ENCODE peak calls at places on chromosomes 7 and 10, in six cellular contexts. One of them, this sample, is unnamed.

GRCh38 chr7:145860809-145861208 is 255.8 kb upstream of the CNTNAP2 start:
- DNase-seq in GM12865: no peak
- DNase-seq in endothelial cell: no peak
- DNase-seq in CD4-positive, alpha-beta T cell: no peak
- DNase-seq in dorsolateral prefrontal cortex: no peak
- DNase-seq in progenitor cell of endocrine pancreas: no peak
- DNase-seq in this sample: no peak

GRCh38 chr7:131170440-131171105 is 157.1 kb upstream of the MKLN1 start:
- DNase-seq in GM12865: no peak
- DNase-seq in endothelial cell: no peak
- DNase-seq in CD4-positive, alpha-beta T cell: no peak
- DNase-seq in dorsolateral prefrontal cortex: no peak
- DNase-seq in progenitor cell of endocrine pancreas: no peak
- DNase-seq in this sample: no peak

GRCh38 chr7:84506151-84506550 is 311.6 kb upstream of the SEMA3A start:
- DNase-seq in GM12865: no peak
- DNase-seq in endothelial cell: no peak
- DNase-seq in CD4-positive, alpha-beta T cell: no peak
- DNase-seq in dorsolateral prefrontal cortex: no peak
- DNase-seq in progenitor cell of endocrine pancreas: no peak
- DNase-seq in this sample: no peak

GRCh38 chr10:89271532-89271931 is 20.0 kb upstream of the LIPA start:
- DNase-seq in GM12865: no peak
- DNase-seq in endothelial cell: no peak
- DNase-seq in CD4-positive, alpha-beta T cell: no peak
- DNase-seq in dorsolateral prefrontal cortex: no peak
- DNase-seq in progenitor cell of endocrine pancreas: no peak
- DNase-seq in this sample: no peak

GRCh38 chr10:53754851-53755250 is 982.3 kb upstream of the MBL2 start:
- DNase-seq in GM12865: no peak
- DNase-seq in endothelial cell: peak; percentile 4
- DNase-seq in CD4-positive, alpha-beta T cell: no peak
- DNase-seq in dorsolateral prefrontal cortex: no peak
- DNase-seq in progenitor cell of endocrine pancreas: no peak
- DNase-seq in this sample: no peak

GRCh38 chr7:29375641-29376562 is 181.3 kb downstream of the CHN2 start:
- DNase-seq in GM12865: no peak
- DNase-seq in endothelial cell: no peak
- DNase-seq in CD4-positive, alpha-beta T cell: no peak
- DNase-seq in dorsolateral prefrontal cortex: no peak
- DNase-seq in progenitor cell of endocrine pancreas: no peak
- DNase-seq in this sample: no peak

GRCh38 chr7:150716368-150716767 is at the start of gene GIMAP1:
- DNase-seq in GM12865: peak; percentile 85
- DNase-seq in endothelial cell: no peak
- DNase-seq in CD4-positive, alpha-beta T cell: peak; percentile 35
- DNase-seq in dorsolateral prefrontal cortex: no peak
- DNase-seq in progenitor cell of endocrine pancreas: no peak
- DNase-seq in this sample: peak; percentile 69

GRCh38 chr10:97168645-97169044 is 17.1 kb downstream of the SLIT1 start:
- DNase-seq in GM12865: no peak
- DNase-seq in endothelial cell: no peak
- DNase-seq in CD4-positive, alpha-beta T cell: no peak
- DNase-seq in dorsolateral prefrontal cortex: no peak
- DNase-seq in progenitor cell of endocrine pancreas: no peak
- DNase-seq in this sample: no peak

GRCh38 chr7:44733708-44734481 is 14.8 kb upstream of the ZMIZ2 start:
- DNase-seq in GM12865: no peak
- DNase-seq in endothelial cell: no peak
- DNase-seq in CD4-positive, alpha-beta T cell: no peak
- DNase-seq in dorsolateral prefrontal cortex: no peak
- DNase-seq in progenitor cell of endocrine pancreas: no peak
- DNase-seq in this sample: no peak

GRCh38 chr10:64103750-64104149 is 582.5 kb downstream of the REEP3 start:
- DNase-seq in GM12865: no peak
- DNase-seq in endothelial cell: no peak
- DNase-seq in CD4-positive, alpha-beta T cell: no peak
- DNase-seq in dorsolateral prefrontal cortex: no peak
- DNase-seq in progenitor cell of endocrine pancreas: no peak
- DNase-seq in this sample: no peak

GRCh38 chr10:844552-844951 is 87.0 kb downstream of the LARP4B start:
- DNase-seq in GM12865: no peak
- DNase-seq in endothelial cell: no peak
- DNase-seq in CD4-positive, alpha-beta T cell: no peak
- DNase-seq in dorsolateral prefrontal cortex: no peak
- DNase-seq in progenitor cell of endocrine pancreas: no peak
- DNase-seq in this sample: no peak

DNA sequence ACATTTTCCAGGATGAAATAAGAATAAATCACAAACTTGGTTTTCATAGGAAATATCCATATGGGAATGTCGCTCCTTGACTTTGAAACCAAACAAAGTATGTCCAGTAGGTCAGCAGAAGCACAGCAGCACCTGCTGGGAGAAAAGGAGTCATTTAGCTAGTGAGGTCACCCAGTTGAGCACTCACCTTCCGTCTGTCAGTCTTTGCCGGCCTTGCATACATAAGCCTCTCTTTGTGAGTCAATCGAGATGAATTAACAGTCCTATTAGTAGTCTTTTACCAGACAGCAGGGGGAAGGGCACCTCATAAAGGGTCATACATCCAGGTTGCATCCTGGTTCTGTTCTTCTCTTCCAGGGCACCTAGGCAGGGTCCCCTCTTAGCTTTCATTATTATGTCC is 232.5 kb upstream of the FZD1 start:
- DNase-seq in GM12865: no peak
- DNase-seq in endothelial cell: no peak
- DNase-seq in CD4-positive, alpha-beta T cell: no peak
- DNase-seq in dorsolateral prefrontal cortex: no peak
- DNase-seq in progenitor cell of endocrine pancreas: no peak
- DNase-seq in this sample: no peak
- TF ChIP-seq CTCF in GM12865: no peak
- TF ChIP-seq CTCF in endothelial cell: no peak
- TF ChIP-seq CTCF in CD4-positive, alpha-beta T cell: no peak
- TF ChIP-seq CTCF in dorsolateral prefrontal cortex: no peak
- TF ChIP-seq CTCF in progenitor cell of endocrine pancreas: no peak
- TF ChIP-seq CTCF in this sample: no peak

GRCh38 chr10:69379800-69380199 is 36.9 kb downstream of the TACR2 start:
- DNase-seq in GM12865: no peak
- DNase-seq in endothelial cell: no peak
- DNase-seq in CD4-positive, alpha-beta T cell: no peak
- DNase-seq in dorsolateral prefrontal cortex: no peak
- DNase-seq in progenitor cell of endocrine pancreas: no peak
- DNase-seq in this sample: no peak

GRCh38 chr10:69384320-69384719 is 32.4 kb downstream of the TACR2 start:
- DNase-seq in GM12865: no peak
- DNase-seq in endothelial cell: no peak
- DNase-seq in CD4-positive, alpha-beta T cell: no peak
- DNase-seq in dorsolateral prefrontal cortex: no peak
- DNase-seq in progenitor cell of endocrine pancreas: no peak
- DNase-seq in this sample: no peak

GRCh38 chr10:69385454-69386350 is 31.0 kb downstream of the TACR2 start:
- DNase-seq in GM12865: no peak
- DNase-seq in endothelial cell: no peak
- DNase-seq in CD4-positive, alpha-beta T cell: no peak
- DNase-seq in dorsolateral prefrontal cortex: no peak
- DNase-seq in progenitor cell of endocrine pancreas: no peak
- DNase-seq in this sample: no peak

GRCh38 chr10:69382382-69383117 is 34.2 kb downstream of the TACR2 start:
- DNase-seq in GM12865: no peak
- DNase-seq in endothelial cell: no peak
- DNase-seq in CD4-positive, alpha-beta T cell: no peak
- DNase-seq in dorsolateral prefrontal cortex: no peak
- DNase-seq in progenitor cell of endocrine pancreas: no peak
- DNase-seq in this sample: no peak

GRCh38 chr10:69383485-69384089 is 33.1 kb downstream of the TACR2 start:
- DNase-seq in GM12865: no peak
- DNase-seq in endothelial cell: no peak
- DNase-seq in CD4-positive, alpha-beta T cell: no peak
- DNase-seq in dorsolateral prefrontal cortex: no peak
- DNase-seq in progenitor cell of endocrine pancreas: no peak
- DNase-seq in this sample: no peak
- TF ChIP-seq CTCF in GM12865: no peak
- TF ChIP-seq CTCF in endothelial cell: no peak
- TF ChIP-seq CTCF in CD4-positive, alpha-beta T cell: no peak
- TF ChIP-seq CTCF in dorsolateral prefrontal cortex: peak; percentile 23
- TF ChIP-seq CTCF in progenitor cell of endocrine pancreas: no peak
- TF ChIP-seq CTCF in this sample: no peak

GRCh38 chr7:155815332-155816191 is 3.3 kb upstream of the SHH start:
- DNase-seq in GM12865: peak; percentile 68
- DNase-seq in endothelial cell: peak; percentile 85
- DNase-seq in CD4-positive, alpha-beta T cell: peak; percentile 29
- DNase-seq in dorsolateral prefrontal cortex: peak; percentile 55
- DNase-seq in progenitor cell of endocrine pancreas: peak; percentile 73
- DNase-seq in this sample: peak; percentile 82
- TF ChIP-seq CTCF in GM12865: peak; percentile 89
- TF ChIP-seq CTCF in endothelial cell: peak; percentile 50
- TF ChIP-seq CTCF in CD4-positive, alpha-beta T cell: peak; percentile 53
- TF ChIP-seq CTCF in dorsolateral prefrontal cortex: peak; percentile 55
- TF ChIP-seq CTCF in progenitor cell of endocrine pancreas: peak; percentile 80
- TF ChIP-seq CTCF in this sample: peak; percentile 72

GRCh38 chr10:13099144-13099665 is 758 bp upstream of the OPTN start:
- DNase-seq in GM12865: peak; percentile 75
- DNase-seq in endothelial cell: peak; percentile 46
- DNase-seq in CD4-positive, alpha-beta T cell: peak; percentile 25
- DNase-seq in dorsolateral prefrontal cortex: peak; percentile 58
- DNase-seq in progenitor cell of endocrine pancreas: no peak
- DNase-seq in this sample: peak; percentile 60

GRCh38 chr10:13100349-13101294 is 659 bp downstream of the OPTN start:
- DNase-seq in GM12865: peak; percentile 36
- DNase-seq in endothelial cell: peak; percentile 19
- DNase-seq in CD4-positive, alpha-beta T cell: no peak
- DNase-seq in dorsolateral prefrontal cortex: no peak
- DNase-seq in progenitor cell of endocrine pancreas: no peak
- DNase-seq in this sample: peak; percentile 31

GRCh38 chr10:13102002-13102794 is 2.2 kb downstream of the OPTN start:
- DNase-seq in GM12865: peak; percentile 60
- DNase-seq in endothelial cell: no peak
- DNase-seq in CD4-positive, alpha-beta T cell: no peak
- DNase-seq in dorsolateral prefrontal cortex: no peak
- DNase-seq in progenitor cell of endocrine pancreas: no peak
- DNase-seq in this sample: no peak

GRCh38 chr10:13103554-13103953 is 3.6 kb downstream of the OPTN start:
- DNase-seq in GM12865: no peak
- DNase-seq in endothelial cell: no peak
- DNase-seq in CD4-positive, alpha-beta T cell: no peak
- DNase-seq in dorsolateral prefrontal cortex: no peak
- DNase-seq in progenitor cell of endocrine pancreas: no peak
- DNase-seq in this sample: no peak

GRCh38 chr10:13099666-13100348 is at the start of gene OPTN:
- DNase-seq in GM12865: peak; percentile 86
- DNase-seq in endothelial cell: peak; percentile 82
- DNase-seq in CD4-positive, alpha-beta T cell: peak; percentile 76
- DNase-seq in dorsolateral prefrontal cortex: peak; percentile 73
- DNase-seq in progenitor cell of endocrine pancreas: peak; percentile 49
- DNase-seq in this sample: peak; percentile 79
- TF ChIP-seq CTCF in GM12865: peak; percentile 78
- TF ChIP-seq CTCF in endothelial cell: peak; percentile 51
- TF ChIP-seq CTCF in CD4-positive, alpha-beta T cell: peak; percentile 42
- TF ChIP-seq CTCF in dorsolateral prefrontal cortex: peak; percentile 64
- TF ChIP-seq CTCF in progenitor cell of endocrine pancreas: peak; percentile 65
- TF ChIP-seq CTCF in this sample: peak; percentile 26

DNA sequence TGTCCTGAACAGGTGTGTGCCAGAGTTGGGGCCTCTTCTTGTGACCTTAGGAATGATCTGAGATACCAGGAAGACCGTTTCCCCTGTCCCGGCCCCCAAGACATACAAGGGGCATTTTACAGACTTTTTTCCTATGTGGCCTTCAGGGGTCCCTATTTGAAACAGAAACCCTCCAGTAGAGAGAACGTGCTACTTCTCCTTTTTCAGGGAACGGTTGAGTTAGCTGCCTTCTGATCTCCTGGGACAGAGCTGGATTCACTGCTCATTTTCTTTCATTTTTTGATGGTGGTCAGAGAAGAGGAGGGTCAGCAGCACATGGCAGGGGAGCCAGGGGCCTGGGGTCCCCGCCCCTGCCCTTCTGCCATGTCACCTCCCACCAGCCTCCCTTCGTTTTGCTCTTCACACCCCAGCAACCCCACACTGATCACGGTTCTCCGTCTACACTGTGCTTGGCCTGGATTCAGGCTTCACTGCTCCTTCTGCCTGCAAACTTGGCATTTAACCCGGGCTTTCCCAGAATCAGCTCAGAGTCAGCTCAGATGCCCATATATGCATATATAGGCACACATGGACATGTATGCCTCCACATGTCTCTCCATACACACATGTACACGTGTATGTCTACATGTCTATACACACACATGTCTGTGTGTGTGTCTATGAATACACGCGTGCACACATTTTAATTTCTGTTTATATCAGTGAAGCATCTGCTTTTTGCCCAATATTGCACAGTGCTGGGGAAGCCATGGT is 138.0 kb upstream of the BTBD16 start:
- DNase-seq in GM12865: no peak
- DNase-seq in endothelial cell: no peak
- DNase-seq in CD4-positive, alpha-beta T cell: no peak
- DNase-seq in dorsolateral prefrontal cortex: no peak
- DNase-seq in progenitor cell of endocrine pancreas: no peak
- DNase-seq in this sample: no peak
- TF ChIP-seq CTCF in GM12865: no peak
- TF ChIP-seq CTCF in endothelial cell: no peak
- TF ChIP-seq CTCF in CD4-positive, alpha-beta T cell: no peak
- TF ChIP-seq CTCF in dorsolateral prefrontal cortex: no peak
- TF ChIP-seq CTCF in progenitor cell of endocrine pancreas: no peak
- TF ChIP-seq CTCF in this sample: no peak

GRCh38 chr10:54800677-54801480 is at the start of gene PCDH15:
- DNase-seq in GM12865: peak; percentile 50
- DNase-seq in endothelial cell: peak; percentile 25
- DNase-seq in CD4-positive, alpha-beta T cell: no peak
- DNase-seq in dorsolateral prefrontal cortex: peak; percentile 50
- DNase-seq in progenitor cell of endocrine pancreas: no peak
- DNase-seq in this sample: no peak
- TF ChIP-seq CTCF in GM12865: peak; percentile 28
- TF ChIP-seq CTCF in endothelial cell: no peak
- TF ChIP-seq CTCF in CD4-positive, alpha-beta T cell: no peak
- TF ChIP-seq CTCF in dorsolateral prefrontal cortex: peak; percentile 51
- TF ChIP-seq CTCF in progenitor cell of endocrine pancreas: peak; percentile 46
- TF ChIP-seq CTCF in this sample: no peak

GRCh38 chr7:152025077-152025936 is at the start of gene GALNT11:
- DNase-seq in GM12865: peak; percentile 81
- DNase-seq in endothelial cell: peak; percentile 83
- DNase-seq in CD4-positive, alpha-beta T cell: peak; percentile 85
- DNase-seq in dorsolateral prefrontal cortex: peak; percentile 85
- DNase-seq in progenitor cell of endocrine pancreas: peak; percentile 74
- DNase-seq in this sample: peak; percentile 89
- TF ChIP-seq CTCF in GM12865: peak; percentile 32
- TF ChIP-seq CTCF in endothelial cell: peak; percentile 22
- TF ChIP-seq CTCF in CD4-positive, alpha-beta T cell: no peak
- TF ChIP-seq CTCF in dorsolateral prefrontal cortex: peak; percentile 49
- TF ChIP-seq CTCF in progenitor cell of endocrine pancreas: peak; percentile 49
- TF ChIP-seq CTCF in this sample: peak; percentile 50